ENCODE peak calls at places on chromosomes 7 and 10, in four cellular contexts. I is IMR-90, J is K562, D is A549. Q is an unnamed sample.

GRCh38 chr10:99387071-99387470 is 43.4 kb downstream of the GOT1 start:
- DNase-seq in I (no peak), J (no peak), D (no peak), Q (no peak)

GRCh38 chr7:141225916-141226618 is 152.2 kb downstream of the TMEM178B start:
- DNase-seq in I (no peak), J (no peak), D (no peak), Q (peak)

GRCh38 chr10:128147064-128147463 is 20.8 kb upstream of the MKI67 start:
- DNase-seq in I (no peak), J (no peak), D (no peak), Q (peak)

GRCh38 chr7:142587578-142588191 is 161.6 kb upstream of the PRSS1 start:
- DNase-seq in I (peak), J (peak), D (peak), Q (peak)

GRCh38 chr10:71933651-71934050 is 30.5 kb upstream of the CHST3 start:
- DNase-seq in I (no peak), J (no peak), D (no peak), Q (no peak)

GRCh38 chr10:33115720-33116119 is 157.7 kb upstream of the ITGB1 start:
- DNase-seq in I (peak), J (no peak), D (peak), Q (no peak)

GRCh38 chr10:106076496-106076895 is 1088.0 kb downstream of the SORCS1 start:
- DNase-seq in I (no peak), J (no peak), D (no peak), Q (no peak)

GRCh38 chr10:72263613-72264241 is 10.0 kb upstream of the DDIT4 start:
- DNase-seq in I (no peak), J (no peak), D (peak), Q (no peak)

GRCh38 chr10:13271552-13272163 is 28.2 kb downstream of the PHYH start:
- DNase-seq in I (peak), J (peak), D (peak), Q (no peak)

GRCh38 chr7:155531686-155532085 is 14.7 kb downstream of the CNPY1 start:
- DNase-seq in I (no peak), J (no peak), D (no peak), Q (no peak)

GRCh38 chr7:46160861-46161260 is 239.8 kb upstream of the IGFBP3 start:
- DNase-seq in I (no peak), J (no peak), D (no peak), Q (no peak)

GRCh38 chr7:115477193-115477651 is 553.3 kb downstream of the TFEC start:
- DNase-seq in I (no peak), J (no peak), D (no peak), Q (no peak)

GRCh38 chr7:98355250-98355538 is 45.7 kb downstream of the BAIAP2L1 start:
- DNase-seq in I (no peak), J (no peak), D (no peak), Q (no peak)

GRCh38 chr10:125158528-125159485 is 1.6 kb downstream of the CTBP2 start:
- DNase-seq in I (peak), J (peak), D (peak), Q (no peak)

GRCh38 chr7:151408839-151409554 is 841 bp downstream of the WDR86 start:
- DNase-seq in I (no peak), J (no peak), D (no peak), Q (peak)

GRCh38 chr7:139567647-139568345 is 44.3 kb downstream of the CLEC2L start:
- DNase-seq in I (no peak), J (no peak), D (no peak), Q (no peak)

GRCh38 chr7:116087984-116088383 is 57.4 kb upstream of the TFEC start:
- DNase-seq in I (no peak), J (no peak), D (no peak), Q (no peak)

GRCh38 chr7:157549612-157550299 is 213.0 kb downstream of the DNAJB6 start:
- DNase-seq in I (no peak), J (no peak), D (no peak), Q (no peak)

GRCh38 chr7:155738652-155739537 is 73.4 kb downstream of the SHH start:
- DNase-seq in I (peak), J (peak), D (peak), Q (peak)

GRCh38 chr7:26346611-26347200 is 55.0 kb downstream of the SNX10 start:
- DNase-seq in I (peak), J (no peak), D (no peak), Q (no peak)

GRCh38 chr7:107591410-107591809 is 11.4 kb downstream of the BCAP29 start:
- DNase-seq in I (no peak), J (no peak), D (no peak), Q (no peak)

GRCh38 chr10:73897693-73898092 is 13.2 kb upstream of the PLAU start:
- DNase-seq in I (no peak), J (no peak), D (no peak), Q (no peak)

GRCh38 chr7:117068511-117069155 is 115.3 kb downstream of the ST7 start:
- DNase-seq in I (no peak), J (no peak), D (no peak), Q (no peak)

GRCh38 chr7:45073843-45074737 is 14.7 kb downstream of the NACAD start:
- DNase-seq in I (no peak), J (no peak), D (no peak), Q (no peak)

GRCh38 chr7:80249184-80249583 is 114.6 kb downstream of the GNAI1 start:
- DNase-seq in I (no peak), J (no peak), D (no peak), Q (no peak)

DNA sequence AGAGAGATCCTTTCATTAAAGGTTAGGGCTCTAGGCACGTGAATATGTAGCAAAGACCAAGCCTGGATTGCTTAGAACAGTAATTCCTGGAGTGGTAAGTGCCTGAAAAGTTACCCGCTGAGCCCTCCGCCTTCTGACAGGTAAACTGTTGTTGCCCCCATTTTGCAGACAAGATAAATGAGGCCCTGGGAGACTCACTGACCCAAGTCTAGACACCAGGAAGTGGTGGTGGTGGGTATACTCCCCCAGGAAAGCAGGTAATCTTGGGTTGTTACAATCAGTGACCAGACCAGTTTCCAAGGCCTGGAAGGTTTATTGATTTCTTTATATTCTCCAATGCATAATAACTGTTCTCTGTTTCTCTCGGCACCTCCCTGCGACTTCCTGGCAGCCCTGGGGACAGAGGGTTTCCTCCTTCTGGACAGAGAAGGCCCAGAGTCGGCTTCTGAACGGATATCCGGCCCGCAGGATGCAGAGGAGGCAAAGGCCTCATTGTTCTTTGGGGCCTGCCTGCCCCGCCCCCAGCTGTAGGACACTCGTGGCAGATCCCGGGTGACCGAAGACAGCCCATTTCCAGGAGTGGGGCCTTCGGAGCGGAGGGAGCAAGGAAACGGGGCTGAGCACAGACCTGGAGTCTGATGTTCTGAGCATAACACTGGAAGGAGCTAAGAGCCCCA is 1.3 kb upstream of the GRK5 start:
- DNase-seq in I (no peak), J (peak), D (peak), Q (no peak)
- TF ChIP-seq ELK1 in I (no peak), J (no peak), D (no peak), Q (no peak)

GRCh38 chr10:6595499-6595898 is 15.4 kb upstream of the PRKCQ start:
- DNase-seq in I (no peak), J (no peak), D (no peak), Q (no peak)

GRCh38 chr10:6592080-6592479 is 12.0 kb upstream of the PRKCQ start:
- DNase-seq in I (no peak), J (no peak), D (no peak), Q (no peak)

GRCh38 chr10:6591668-6592067 is 11.6 kb upstream of the PRKCQ start:
- DNase-seq in I (no peak), J (no peak), D (no peak), Q (no peak)

GRCh38 chr10:6590100-6590499 is 10.0 kb upstream of the PRKCQ start:
- DNase-seq in I (no peak), J (no peak), D (no peak), Q (no peak)

DNA sequence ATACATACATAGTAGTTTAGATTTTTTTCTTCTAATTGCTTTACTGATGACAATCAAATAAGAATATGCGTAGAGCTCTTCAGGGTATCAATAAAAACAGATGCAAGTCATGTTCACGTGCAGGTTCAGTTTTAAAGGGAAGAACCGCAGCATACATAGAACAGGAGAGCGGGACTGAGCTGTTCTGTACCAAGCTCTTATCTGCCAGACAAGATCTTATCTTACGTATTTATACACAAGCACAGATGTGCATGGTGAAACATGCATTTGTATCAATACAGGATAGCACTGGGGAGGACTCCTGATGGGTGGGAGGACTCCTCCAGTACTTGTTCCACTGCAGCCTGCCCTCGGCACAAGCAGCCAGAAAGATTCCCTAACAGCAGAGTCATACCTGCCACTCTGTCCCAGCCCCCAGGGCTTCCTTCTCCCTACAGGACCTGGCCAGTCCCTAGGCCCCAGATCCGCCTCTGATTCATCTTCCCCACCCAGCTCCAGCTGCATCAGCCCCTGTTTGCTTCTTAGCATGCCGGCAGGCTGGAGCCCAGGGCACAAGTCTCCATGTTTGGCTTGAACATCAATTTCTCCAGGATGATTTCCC is 13.2 kb upstream of the PRKCQ start:
- DNase-seq in I (no peak), J (no peak), D (no peak), Q (no peak)
- TF ChIP-seq ELK1 in I (no peak), J (no peak), D (no peak), Q (no peak)

DNA sequence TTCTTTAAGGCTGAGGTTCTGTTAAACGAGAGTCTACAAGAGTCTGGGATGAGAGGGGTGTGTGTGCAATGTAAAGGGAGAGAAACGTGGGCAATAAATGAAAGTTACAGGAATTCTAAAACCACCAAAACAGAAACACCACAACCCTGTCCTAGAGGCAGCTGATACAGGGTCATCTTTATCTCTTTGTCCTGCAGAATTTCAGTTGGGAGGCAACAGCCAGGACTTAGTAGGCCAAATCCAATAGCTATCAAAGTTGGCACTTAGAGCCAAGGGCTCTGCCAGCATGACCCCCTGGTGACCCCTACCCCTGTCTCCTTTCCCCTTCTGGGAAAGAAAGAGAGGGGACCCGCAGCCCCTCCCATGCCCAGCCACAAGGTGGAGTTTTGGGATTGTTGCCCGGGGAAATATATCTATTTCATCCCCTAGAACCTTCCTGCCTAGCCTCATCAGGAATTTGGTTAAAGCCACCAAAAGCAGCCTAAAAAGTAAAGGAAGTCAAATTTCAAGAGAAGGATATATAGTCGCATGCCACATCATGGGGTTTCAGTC is 85.2 kb downstream of the OSBPL3 start:
- DNase-seq in I (no peak), J (no peak), D (no peak), Q (no peak)
- TF ChIP-seq ELK1 in I (no peak), J (no peak), D (no peak), Q (no peak)

GRCh38 chr7:105680505-105681187 is 99.4 kb upstream of the EFCAB10 start:
- DNase-seq in I (no peak), J (no peak), D (no peak), Q (no peak)
- TF ChIP-seq ELK1 in I (no peak), J (no peak), D (no peak), Q (no peak)